ENCODE peak calls at places on chromosome 9, in seven cellular contexts. One of them, this sample, is unnamed.

GRCh38 chr9:136722093-136722968 is 10.0 kb downstream of the DIPK1B start:
- DNase-seq in PC-3: no peak
- DNase-seq in GM23248: no peak
- DNase-seq in GM23338: no peak
- DNase-seq in OCI-LY7: no peak
- DNase-seq in neural progenitor cell: no peak
- DNase-seq in HCT116: no peak
- DNase-seq in this sample: no peak

GRCh38 chr9:84404095-84404686 is 63.6 kb upstream of the SLC28A3 start:
- DNase-seq in PC-3: peak
- DNase-seq in GM23248: peak
- DNase-seq in GM23338: peak
- DNase-seq in OCI-LY7: peak
- DNase-seq in neural progenitor cell: peak
- DNase-seq in HCT116: peak
- DNase-seq in this sample: peak

GRCh38 chr9:100581661-100582060 is 3.8 kb downstream of the CAVIN4 start:
- DNase-seq in PC-3: no peak
- DNase-seq in GM23248: no peak
- DNase-seq in GM23338: no peak
- DNase-seq in OCI-LY7: no peak
- DNase-seq in neural progenitor cell: no peak
- DNase-seq in HCT116: no peak
- DNase-seq in this sample: no peak

GRCh38 chr9:114382951-114383865 is 4.6 kb downstream of the AKNA start:
- DNase-seq in PC-3: no peak
- DNase-seq in GM23248: peak
- DNase-seq in GM23338: peak
- DNase-seq in OCI-LY7: no peak
- DNase-seq in neural progenitor cell: peak
- DNase-seq in HCT116: no peak
- DNase-seq in this sample: no peak

GRCh38 chr9:120698766-120699165 is 15.5 kb downstream of the MEGF9 start:
- DNase-seq in PC-3: no peak
- DNase-seq in GM23248: no peak
- DNase-seq in GM23338: no peak
- DNase-seq in OCI-LY7: no peak
- DNase-seq in neural progenitor cell: no peak
- DNase-seq in HCT116: no peak
- DNase-seq in this sample: peak

GRCh38 chr9:115415450-115415849 is 297.5 kb upstream of the TNC start:
- DNase-seq in PC-3: no peak
- DNase-seq in GM23248: no peak
- DNase-seq in GM23338: no peak
- DNase-seq in OCI-LY7: no peak
- DNase-seq in neural progenitor cell: no peak
- DNase-seq in HCT116: no peak
- DNase-seq in this sample: no peak

GRCh38 chr9:125747053-125747764 is at the start of gene PBX3:
- DNase-seq in PC-3: peak
- DNase-seq in GM23248: peak
- DNase-seq in GM23338: peak
- DNase-seq in OCI-LY7: peak
- DNase-seq in neural progenitor cell: peak
- DNase-seq in HCT116: no peak
- DNase-seq in this sample: peak

GRCh38 chr9:36191290-36191645 is 547 bp downstream of the CLTA start:
- DNase-seq in PC-3: no peak
- DNase-seq in GM23248: peak
- DNase-seq in GM23338: peak
- DNase-seq in OCI-LY7: peak
- DNase-seq in neural progenitor cell: peak
- DNase-seq in HCT116: no peak
- DNase-seq in this sample: no peak

GRCh38 chr9:129509508-129509907 is 111.4 kb downstream of the C9orf50 start:
- DNase-seq in PC-3: peak
- DNase-seq in GM23248: peak
- DNase-seq in GM23338: no peak
- DNase-seq in OCI-LY7: no peak
- DNase-seq in neural progenitor cell: no peak
- DNase-seq in HCT116: no peak
- DNase-seq in this sample: no peak

GRCh38 chr9:131468031-131468430 is 34.7 kb upstream of the POMT1 start:
- DNase-seq in PC-3: no peak
- DNase-seq in GM23248: no peak
- DNase-seq in GM23338: no peak
- DNase-seq in OCI-LY7: no peak
- DNase-seq in neural progenitor cell: no peak
- DNase-seq in HCT116: no peak
- DNase-seq in this sample: no peak

GRCh38 chr9:137113385-137114159 is 961 bp downstream of the DPP7 start:
- DNase-seq in PC-3: no peak
- DNase-seq in GM23248: peak
- DNase-seq in GM23338: peak
- DNase-seq in OCI-LY7: no peak
- DNase-seq in neural progenitor cell: no peak
- DNase-seq in HCT116: no peak
- DNase-seq in this sample: peak

GRCh38 chr9:129582865-129583264 is 38.0 kb downstream of the C9orf50 start:
- DNase-seq in PC-3: no peak
- DNase-seq in GM23248: no peak
- DNase-seq in GM23338: no peak
- DNase-seq in OCI-LY7: no peak
- DNase-seq in neural progenitor cell: no peak
- DNase-seq in HCT116: no peak
- DNase-seq in this sample: no peak

GRCh38 chr9:89677696-89678393 is 73.0 kb downstream of the GADD45G start:
- DNase-seq in PC-3: no peak
- DNase-seq in GM23248: no peak
- DNase-seq in GM23338: peak
- DNase-seq in OCI-LY7: no peak
- DNase-seq in neural progenitor cell: peak
- DNase-seq in HCT116: no peak
- DNase-seq in this sample: peak

GRCh38 chr9:69919461-69920061 is 98.9 kb downstream of the CFAP95 start:
- DNase-seq in PC-3: peak
- DNase-seq in GM23248: peak
- DNase-seq in GM23338: peak
- DNase-seq in OCI-LY7: peak
- DNase-seq in neural progenitor cell: peak
- DNase-seq in HCT116: peak
- DNase-seq in this sample: peak

GRCh38 chr9:111890254-111890791 is 6.3 kb upstream of the UGCG start:
- DNase-seq in PC-3: peak
- DNase-seq in GM23248: no peak
- DNase-seq in GM23338: no peak
- DNase-seq in OCI-LY7: no peak
- DNase-seq in neural progenitor cell: no peak
- DNase-seq in HCT116: no peak
- DNase-seq in this sample: no peak

GRCh38 chr9:12923472-12924009 is 148.7 kb downstream of the LURAP1L start:
- DNase-seq in PC-3: no peak
- DNase-seq in GM23248: peak
- DNase-seq in GM23338: no peak
- DNase-seq in OCI-LY7: no peak
- DNase-seq in neural progenitor cell: no peak
- DNase-seq in HCT116: no peak
- DNase-seq in this sample: no peak

GRCh38 chr9:19618816-19619215 is 170.0 kb downstream of the SLC24A2 start:
- DNase-seq in PC-3: no peak
- DNase-seq in GM23248: no peak
- DNase-seq in GM23338: no peak
- DNase-seq in OCI-LY7: no peak
- DNase-seq in neural progenitor cell: no peak
- DNase-seq in HCT116: no peak
- DNase-seq in this sample: no peak

GRCh38 chr9:95623614-95624013 is 106.8 kb upstream of the PTCH1 start:
- DNase-seq in PC-3: peak
- DNase-seq in GM23248: no peak
- DNase-seq in GM23338: no peak
- DNase-seq in OCI-LY7: no peak
- DNase-seq in neural progenitor cell: no peak
- DNase-seq in HCT116: no peak
- DNase-seq in this sample: no peak

GRCh38 chr9:29332789-29333188 is 1759.5 kb upstream of the C9orf72 start:
- DNase-seq in PC-3: peak
- DNase-seq in GM23248: peak
- DNase-seq in GM23338: no peak
- DNase-seq in OCI-LY7: no peak
- DNase-seq in neural progenitor cell: no peak
- DNase-seq in HCT116: peak
- DNase-seq in this sample: no peak

GRCh38 chr9:131635285-131635684 is 90.0 kb downstream of the PRRT1B start:
- DNase-seq in PC-3: peak
- DNase-seq in GM23248: peak
- DNase-seq in GM23338: peak
- DNase-seq in OCI-LY7: no peak
- DNase-seq in neural progenitor cell: peak
- DNase-seq in HCT116: peak
- DNase-seq in this sample: no peak

GRCh38 chr9:135605238-135605781 is 34.0 kb downstream of the GLT6D1 start:
- DNase-seq in PC-3: no peak
- DNase-seq in GM23248: no peak
- DNase-seq in GM23338: no peak
- DNase-seq in OCI-LY7: no peak
- DNase-seq in neural progenitor cell: no peak
- DNase-seq in HCT116: no peak
- DNase-seq in this sample: peak

GRCh38 chr9:78609471-78609870 is 312.5 kb downstream of the PSAT1 start:
- DNase-seq in PC-3: no peak
- DNase-seq in GM23248: no peak
- DNase-seq in GM23338: no peak
- DNase-seq in OCI-LY7: no peak
- DNase-seq in neural progenitor cell: no peak
- DNase-seq in HCT116: no peak
- DNase-seq in this sample: no peak

GRCh38 chr9:34615132-34615531 is 3.2 kb upstream of the RPP25L start:
- DNase-seq in PC-3: no peak
- DNase-seq in GM23248: no peak
- DNase-seq in GM23338: no peak
- DNase-seq in OCI-LY7: no peak
- DNase-seq in neural progenitor cell: no peak
- DNase-seq in HCT116: no peak
- DNase-seq in this sample: peak

GRCh38 chr9:589723-590122 is 251.8 kb upstream of the DMRT1 start:
- DNase-seq in PC-3: no peak
- DNase-seq in GM23248: peak
- DNase-seq in GM23338: peak
- DNase-seq in OCI-LY7: peak
- DNase-seq in neural progenitor cell: no peak
- DNase-seq in HCT116: no peak
- DNase-seq in this sample: no peak
- TF ChIP-seq EZH2phosphoT487 in PC-3: no peak
- TF ChIP-seq EZH2phosphoT487 in GM23248: no peak
- TF ChIP-seq EZH2phosphoT487 in GM23338: no peak
- TF ChIP-seq EZH2phosphoT487 in OCI-LY7: no peak
- TF ChIP-seq EZH2phosphoT487 in neural progenitor cell: no peak
- TF ChIP-seq EZH2phosphoT487 in HCT116: no peak
- TF ChIP-seq EZH2phosphoT487 in this sample: no peak

GRCh38 chr9:17813798-17814197 is 234.9 kb downstream of the SH3GL2 start:
- DNase-seq in PC-3: no peak
- DNase-seq in GM23248: no peak
- DNase-seq in GM23338: peak
- DNase-seq in OCI-LY7: no peak
- DNase-seq in neural progenitor cell: no peak
- DNase-seq in HCT116: no peak
- DNase-seq in this sample: no peak
- TF ChIP-seq EZH2phosphoT487 in PC-3: no peak
- TF ChIP-seq EZH2phosphoT487 in GM23248: no peak
- TF ChIP-seq EZH2phosphoT487 in GM23338: no peak
- TF ChIP-seq EZH2phosphoT487 in OCI-LY7: no peak
- TF ChIP-seq EZH2phosphoT487 in neural progenitor cell: no peak
- TF ChIP-seq EZH2phosphoT487 in HCT116: no peak
- TF ChIP-seq EZH2phosphoT487 in this sample: no peak

GRCh38 chr9:117359910-117360309 is 54.9 kb downstream of the ASTN2 start:
- DNase-seq in PC-3: no peak
- DNase-seq in GM23248: no peak
- DNase-seq in GM23338: no peak
- DNase-seq in OCI-LY7: no peak
- DNase-seq in neural progenitor cell: no peak
- DNase-seq in HCT116: no peak
- DNase-seq in this sample: no peak
- TF ChIP-seq EZH2phosphoT487 in PC-3: no peak
- TF ChIP-seq EZH2phosphoT487 in GM23248: no peak
- TF ChIP-seq EZH2phosphoT487 in GM23338: no peak
- TF ChIP-seq EZH2phosphoT487 in OCI-LY7: no peak
- TF ChIP-seq EZH2phosphoT487 in neural progenitor cell: no peak
- TF ChIP-seq EZH2phosphoT487 in HCT116: no peak
- TF ChIP-seq EZH2phosphoT487 in this sample: no peak

GRCh38 chr9:133739408-133740280 is 1.5 kb upstream of the SARDH start:
- DNase-seq in PC-3: no peak
- DNase-seq in GM23248: no peak
- DNase-seq in GM23338: no peak
- DNase-seq in OCI-LY7: no peak
- DNase-seq in neural progenitor cell: no peak
- DNase-seq in HCT116: no peak
- DNase-seq in this sample: peak
- TF ChIP-seq EZH2phosphoT487 in PC-3: no peak
- TF ChIP-seq EZH2phosphoT487 in GM23248: no peak
- TF ChIP-seq EZH2phosphoT487 in GM23338: no peak
- TF ChIP-seq EZH2phosphoT487 in OCI-LY7: no peak
- TF ChIP-seq EZH2phosphoT487 in neural progenitor cell: no peak
- TF ChIP-seq EZH2phosphoT487 in HCT116: no peak
- TF ChIP-seq EZH2phosphoT487 in this sample: no peak

This sample was measured in SK-N-SH.